ENCODE peak calls at places on chromosomes 11 and 22, in five cellular contexts. T is mesenchymal stem cell, G is H9, V is neuronal stem cell, E is H1. D is an unnamed sample.

GRCh38 chr11:120564573-120565301 is 53.2 kb downstream of the GRIK4 start:
- DNase-seq in E (no peak), G (peak), V (peak), T (peak), D (peak)

GRCh38 chr11:33383075-33383919 is 126.1 kb downstream of the HIPK3 start:
- DNase-seq in G (no peak), E (no peak), V (no peak), T (no peak), D (no peak)

GRCh38 chr11:76783901-76784813 is 1.0 kb downstream of the TSKU start:
- DNase-seq in E (peak), V (peak), G (peak), T (peak), D (peak)

GRCh38 chr22:26615149-26615548 is 2.7 kb downstream of the CRYBB1 start:
- DNase-seq in E (no peak), G (no peak), T (no peak), V (no peak), D (no peak)

GRCh38 chr11:134331565-134332188 is at the start of gene GLB1L2:
- DNase-seq in V (peak), E (peak), G (peak), T (peak), D (peak)

GRCh38 chr11:19970944-19971343 is 189.3 kb downstream of the DBX1 start:
- DNase-seq in G (no peak), E (no peak), T (no peak), V (no peak), D (no peak)

GRCh38 chr11:3942160-3942955 is 86.9 kb downstream of the STIM1 start:
- DNase-seq in V (no peak), G (no peak), T (no peak), E (no peak), D (no peak)

GRCh38 chr11:126329644-126330200 is 25.8 kb upstream of the ST3GAL4 start:
- DNase-seq in T (no peak), V (no peak), G (no peak), E (no peak), D (no peak)

GRCh38 chr11:27107548-27107947 is 66.9 kb downstream of the BBOX1 start:
- DNase-seq in V (no peak), G (no peak), E (no peak), T (no peak), D (no peak)

GRCh38 chr11:31801298-31801702 is 9.8 kb downstream of the PAX6 start:
- DNase-seq in G (no peak), V (no peak), E (peak), T (no peak), D (no peak)

GRCh38 chr11:128448487-128448886 is 138.9 kb downstream of the ETS1 start:
- DNase-seq in G (peak), T (peak), E (no peak), V (no peak), D (peak)

GRCh38 chr11:125956371-125956770 is 10.5 kb downstream of the VSIG10L2 start:
- DNase-seq in G (no peak), T (peak), V (no peak), E (no peak), D (no peak)

GRCh38 chr11:43735931-43736330 is 55.4 kb downstream of the HSD17B12 start:
- DNase-seq in V (no peak), G (no peak), E (no peak), T (no peak), D (no peak)

GRCh38 chr11:14916403-14916802 is 24.4 kb upstream of the CYP2R1 start:
- DNase-seq in G (no peak), E (no peak), V (no peak), T (no peak), D (no peak)

GRCh38 chr11:6812391-6813005 is 13.0 kb upstream of the OR6A2 start:
- DNase-seq in G (peak), T (peak), E (no peak), V (peak), D (peak)

DNA sequence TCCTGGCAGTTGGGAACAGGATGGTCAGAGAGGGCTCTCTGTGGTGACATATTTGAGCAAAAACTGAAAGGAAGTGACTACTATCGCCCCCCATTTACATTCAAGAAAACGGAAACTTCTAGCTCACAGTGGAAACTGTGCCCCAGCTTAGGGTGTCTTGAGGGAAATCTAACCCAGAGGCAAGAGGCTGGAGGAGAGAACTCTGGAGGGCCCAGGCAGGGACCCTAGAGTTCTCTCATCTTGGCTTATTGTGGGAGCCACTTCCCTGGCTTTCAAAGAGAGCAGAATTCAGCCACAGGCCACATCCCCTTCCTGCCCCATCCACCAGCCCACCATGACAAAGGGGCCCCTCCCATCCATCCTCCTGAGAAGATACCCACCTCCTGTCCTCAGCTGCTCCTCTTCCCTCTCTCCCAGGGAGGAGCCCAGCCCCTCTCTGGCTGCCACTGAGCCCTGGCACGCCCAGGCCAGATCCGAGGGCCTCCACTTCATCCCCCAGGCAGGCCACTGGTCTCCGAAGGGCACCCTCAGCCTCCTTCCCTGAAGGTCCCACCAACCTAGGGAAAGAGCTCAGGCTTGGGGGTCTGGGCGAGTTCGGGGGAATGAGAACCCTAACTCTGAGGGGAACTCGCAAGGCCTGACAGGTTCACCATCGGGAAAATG is 1.6 kb upstream of the TMPRSS13 start:
- DNase-seq in V (no peak), T (no peak), G (no peak), E (no peak), D (no peak)
- H2BK12ac ChIP-seq in V (no peak), T (no peak), G (no peak), E (no peak), D (peak)

DNA sequence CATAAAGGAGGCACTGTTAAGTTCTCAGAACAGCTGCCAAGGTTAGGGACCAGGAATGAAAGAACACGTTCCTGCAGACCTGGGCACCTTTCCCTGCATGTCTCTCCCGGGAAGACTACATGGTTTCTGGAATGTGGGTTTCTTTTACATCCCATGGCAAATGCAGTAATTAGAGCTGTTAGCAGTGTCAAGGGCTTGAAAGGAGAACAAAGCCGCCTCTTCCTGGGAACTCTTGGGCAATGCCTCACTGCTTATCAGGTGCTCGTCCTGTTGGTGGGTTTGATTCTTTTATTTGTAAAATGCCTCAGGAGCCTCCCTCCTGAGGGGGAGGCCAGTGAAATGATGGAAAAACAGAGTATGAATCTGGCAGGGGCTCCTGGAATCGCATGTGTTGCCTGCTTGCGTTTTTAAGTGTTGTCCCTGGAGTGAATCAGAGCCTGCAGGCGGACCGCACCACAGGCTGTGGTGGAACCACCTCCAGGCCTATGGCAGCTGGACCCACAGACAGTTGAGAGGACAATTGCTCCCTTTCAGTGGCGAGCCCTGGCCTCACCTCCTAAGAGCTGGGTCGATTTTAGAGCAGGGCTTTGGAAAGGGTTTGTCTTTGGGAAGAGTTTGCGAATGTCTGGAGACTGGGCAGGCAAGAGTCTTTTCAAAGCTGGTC is 787 bp upstream of the C22orf31 start:
- DNase-seq in E (no peak), V (no peak), T (no peak), G (no peak), D (no peak)
- H2AFZ ChIP-seq in E (no peak), V (peak), T (no peak), G (no peak), D (no peak)

DNA sequence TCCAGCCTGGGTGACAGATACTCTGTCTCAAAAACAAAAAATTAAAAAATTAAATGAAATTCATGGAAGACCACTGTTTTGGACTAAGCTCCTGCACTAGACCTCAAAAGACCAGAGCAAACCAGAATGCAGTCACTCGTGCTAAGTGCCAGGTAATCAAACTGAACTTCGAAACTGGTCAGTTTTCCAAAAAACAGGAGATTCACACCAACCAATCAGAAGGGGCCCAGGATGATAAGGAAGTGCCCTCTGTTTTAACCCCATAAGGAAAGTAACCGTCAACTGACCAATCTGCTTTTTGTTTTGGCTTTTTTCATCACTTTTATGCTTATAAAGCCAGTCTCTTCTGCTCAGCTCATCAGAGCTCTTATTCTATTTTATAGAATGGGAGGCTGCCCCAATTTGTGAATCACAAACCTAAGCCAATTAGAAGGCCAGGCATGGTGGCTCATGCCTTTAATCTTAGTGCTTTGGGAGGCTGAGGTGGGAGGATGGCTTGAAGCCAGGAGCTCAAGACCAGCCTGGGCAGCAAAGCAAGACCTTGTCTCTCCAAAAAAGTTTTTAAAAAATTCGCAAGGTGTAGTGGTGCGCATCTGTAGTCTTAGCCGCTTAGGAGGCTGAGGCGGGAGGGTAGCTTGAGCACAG is 10.1 kb upstream of the TOP3B start:
- DNase-seq in V (no peak), T (no peak), G (no peak), E (no peak), D (no peak)
- H2BK12ac ChIP-seq in V (no peak), T (no peak), G (no peak), E (no peak), D (no peak)

GRCh38 chr11:91819743-91820142 is 404.9 kb upstream of the FAT3 start:
- DNase-seq in V (no peak), G (no peak), T (no peak), E (no peak), D (no peak)
- H2AFZ ChIP-seq in V (peak), G (no peak), T (no peak), E (no peak), D (no peak)

DNA sequence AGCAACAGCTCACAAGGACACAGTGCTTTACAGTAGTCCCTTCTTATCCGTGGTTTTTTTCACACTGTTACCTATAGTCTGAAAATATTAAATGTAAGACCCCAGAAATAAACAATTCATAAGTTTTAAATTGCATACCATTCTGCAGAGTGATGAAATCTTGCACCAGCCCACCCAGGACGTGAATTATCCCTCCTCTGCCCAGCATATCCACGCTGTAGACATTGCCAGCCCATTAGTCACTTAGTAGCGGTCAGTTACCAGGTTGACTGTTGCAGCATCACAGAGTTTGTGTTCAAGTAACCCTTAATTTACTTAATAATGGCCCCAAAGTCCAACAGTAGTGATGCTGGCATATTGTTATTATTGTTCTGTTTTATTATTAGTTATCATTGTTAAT is 3.6 kb downstream of the CLTCL1 start:
- DNase-seq in T (peak), E (no peak), G (no peak), V (no peak), D (peak)
- H2BK12ac ChIP-seq in T (no peak), E (peak), G (no peak), V (no peak), D (no peak)

GRCh38 chr22:33654173-33654890 is 265.9 kb downstream of the LARGE1 start:
- DNase-seq in T (no peak), V (no peak), G (no peak), E (no peak), D (no peak)

GRCh38 chr22:33658775-33659174 is 261.5 kb downstream of the LARGE1 start:
- DNase-seq in V (no peak), T (peak), G (no peak), E (no peak), D (peak)

GRCh38 chr22:33657670-33658069 is 262.6 kb downstream of the LARGE1 start:
- DNase-seq in T (no peak), V (no peak), G (no peak), E (no peak), D (no peak)

GRCh38 chr22:33656808-33657628 is 263.3 kb downstream of the LARGE1 start:
- DNase-seq in E (no peak), T (no peak), V (no peak), G (no peak), D (no peak)

GRCh38 chr22:33659423-33659822 is 260.9 kb downstream of the LARGE1 start:
- DNase-seq in T (no peak), E (no peak), G (no peak), V (no peak), D (no peak)
- H2AFZ ChIP-seq in T (no peak), E (no peak), G (no peak), V (no peak), D (no peak)

DNA sequence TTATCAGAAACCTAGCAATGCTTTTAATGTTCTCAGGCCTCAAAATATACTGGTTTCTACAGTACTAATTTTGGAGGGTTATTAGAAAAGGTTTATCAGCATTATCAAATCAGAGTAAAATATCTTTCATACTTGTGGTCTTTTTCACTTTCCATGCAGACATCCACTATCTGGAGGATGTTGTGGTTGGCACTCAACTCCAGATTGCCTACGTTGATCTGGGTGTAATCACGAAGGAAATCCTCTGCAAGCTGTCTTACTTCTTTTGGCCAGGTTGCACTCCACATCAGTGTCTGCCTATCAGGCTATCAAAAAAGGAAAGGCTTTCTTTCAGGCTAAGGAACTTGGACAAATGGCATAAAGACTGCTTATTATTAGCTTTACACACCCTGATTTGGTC is 11.6 kb downstream of the DDX17 start:
- DNase-seq in G (no peak), V (no peak), T (no peak), E (no peak), D (no peak)
- H2BK12ac ChIP-seq in G (no peak), V (no peak), T (no peak), E (no peak), D (no peak)